ENCODE peak calls at places on chromosome 14, in seven cellular contexts. D is Panc1; A is transverse colon; N is heart left ventricle; B is uterus; G is tibial artery; U is CD8-positive, alpha-beta memory T cell. Y is an unnamed sample.

GRCh38 chr14:89504602-89505320 is 87.7 kb upstream of the FOXN3 start:
- DNase-seq in D (no peak), U (no peak), N (no peak), G (no peak), A (no peak), B (no peak), Y (peak; percentile 36)

GRCh38 chr14:55568618-55569017 is 11.4 kb upstream of the KTN1 start:
- DNase-seq in B (no peak), D (no peak), G (no peak), A (no peak), N (no peak), U (no peak), Y (no peak)

GRCh38 chr14:83023369-83023768 is 1489.7 kb upstream of the SEL1L start:
- DNase-seq in U (no peak), G (no peak), B (no peak), A (no peak), D (no peak), N (no peak), Y (no peak)

GRCh38 chr14:92502541-92503286 is 10.9 kb upstream of the RIN3 start:
- DNase-seq in G (no peak), D (no peak), A (no peak), B (no peak), U (no peak), N (no peak), Y (no peak)

GRCh38 chr14:51616724-51617409 is 34.8 kb upstream of the FRMD6 start:
- DNase-seq in U (no peak), N (no peak), D (peak; percentile 74), A (no peak), G (no peak), B (no peak), Y (peak; percentile 81)

GRCh38 chr14:105929327-105930081 is 403.1 kb downstream of the TMEM121 start:
- DNase-seq in G (peak; percentile 50), N (peak; percentile 24), U (no peak), A (no peak), B (no peak), D (no peak), Y (no peak)

GRCh38 chr14:54867011-54867410 is 35.6 kb downstream of the GCH1 start:
- DNase-seq in U (no peak), N (no peak), A (no peak), D (no peak), G (no peak), B (no peak), Y (peak; percentile 89)

GRCh38 chr14:49187799-49188198 is 398.4 kb downstream of the RPS29 start:
- DNase-seq in A (no peak), U (no peak), G (no peak), B (no peak), N (no peak), D (no peak), Y (no peak)

GRCh38 chr14:91230363-91231035 is 14.0 kb downstream of the GPR68 start:
- DNase-seq in N (no peak), U (no peak), G (no peak), A (no peak), B (no peak), D (no peak), Y (no peak)

GRCh38 chr14:47715330-47715729 is 39.9 kb upstream of the MDGA2 start:
- DNase-seq in A (no peak), U (no peak), B (no peak), N (no peak), G (no peak), D (no peak), Y (no peak)

GRCh38 chr14:92922883-92923743 is at the start of gene CHGA:
- DNase-seq in G (no peak), N (peak; percentile 81), A (peak; percentile 37), B (peak; percentile 31), D (no peak), U (peak; percentile 16), Y (peak; percentile 66)

DNA sequence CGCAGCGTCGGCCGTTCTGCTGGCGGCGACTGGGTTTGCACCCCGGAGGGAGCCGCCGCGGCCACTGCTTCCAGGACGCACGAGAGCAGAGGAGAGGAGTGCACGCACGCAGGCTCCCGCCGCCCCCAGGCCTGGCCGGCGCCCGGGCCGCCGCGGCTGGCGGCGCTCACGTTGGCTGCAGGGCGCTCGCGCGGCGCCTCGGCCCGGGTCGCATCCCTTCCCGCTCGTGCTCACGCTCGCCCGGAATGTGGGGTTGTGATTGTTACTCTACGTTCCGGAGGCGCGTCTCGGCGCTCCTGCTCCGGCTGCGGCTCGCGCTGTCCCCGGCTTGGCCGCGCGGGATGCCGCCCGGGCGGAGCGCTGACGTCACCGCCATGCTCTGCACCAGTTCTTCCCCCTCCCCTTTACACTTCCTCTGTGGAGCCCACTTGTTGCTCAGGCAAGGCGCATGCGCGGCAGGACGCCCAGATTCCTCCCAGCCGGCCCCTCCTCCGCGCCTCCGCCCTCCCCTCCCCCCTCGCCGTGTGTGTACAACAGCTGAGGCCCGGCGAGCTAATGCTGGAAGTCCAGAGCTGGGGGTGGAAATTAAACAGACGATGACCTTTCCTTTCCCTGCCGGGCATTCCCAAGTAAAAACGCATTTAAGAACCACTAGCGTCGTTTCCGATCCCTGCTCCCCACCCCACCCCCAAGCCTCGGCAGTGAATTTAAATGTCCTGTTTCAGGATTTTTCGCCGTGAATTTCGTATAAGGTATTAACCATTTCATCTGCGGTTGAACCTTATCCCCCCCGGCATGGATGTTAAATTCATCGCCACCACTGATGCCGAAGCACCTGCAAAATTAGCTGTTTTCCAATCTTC is at the start of gene IRF2BPL:
- DNase-seq in U (peak; percentile 89), G (peak; percentile 99), N (peak; percentile 100), A (peak; percentile 99), B (peak; percentile 99), D (no peak), Y (peak; percentile 98)
- H3K4me1 ChIP-seq in U (peaks cover 69% of the 10 kb centered on the region), G (peaks cover 59% of the 10 kb centered on the region), N (peaks cover 50% of the 10 kb centered on the region), A (peaks cover 60% of the 10 kb centered on the region), B (peaks cover 14% of the 10 kb centered on the region), D (peaks cover 43% of the 10 kb centered on the region), Y (peaks cover 53% of the 10 kb centered on the region)

DNA sequence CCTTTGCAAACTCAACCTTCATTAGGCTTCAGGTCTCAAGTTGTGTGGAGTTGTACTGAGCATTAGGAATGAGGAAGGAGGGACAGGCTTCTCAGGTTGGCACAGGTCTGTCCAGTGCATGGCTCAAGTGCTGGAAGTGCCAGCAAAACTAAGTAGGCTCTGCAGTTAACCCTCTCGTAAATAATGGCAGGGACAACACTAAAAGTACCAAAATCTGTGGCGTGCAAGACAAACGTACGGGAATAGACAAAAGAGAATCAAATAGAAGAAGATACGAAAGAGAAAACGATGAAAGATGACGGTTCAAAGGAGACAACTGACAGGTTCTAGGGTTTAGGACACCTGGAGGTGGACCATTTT is 612 bp downstream of the TRAPPC6B start:
- DNase-seq in N (no peak), B (no peak), D (no peak), U (no peak), G (no peak), A (no peak), Y (peak; percentile 31)
- H3K4me3 ChIP-seq in N (peak overlapping the region; percentile 85), B (peak overlapping the region; percentile 72), D (peak overlapping the region; percentile 91), U (peak overlapping the region; percentile 88), G (peak overlapping the region; percentile 81), A (peak overlapping the region; percentile 74), Y (peak overlapping the region; percentile 99)

DNA sequence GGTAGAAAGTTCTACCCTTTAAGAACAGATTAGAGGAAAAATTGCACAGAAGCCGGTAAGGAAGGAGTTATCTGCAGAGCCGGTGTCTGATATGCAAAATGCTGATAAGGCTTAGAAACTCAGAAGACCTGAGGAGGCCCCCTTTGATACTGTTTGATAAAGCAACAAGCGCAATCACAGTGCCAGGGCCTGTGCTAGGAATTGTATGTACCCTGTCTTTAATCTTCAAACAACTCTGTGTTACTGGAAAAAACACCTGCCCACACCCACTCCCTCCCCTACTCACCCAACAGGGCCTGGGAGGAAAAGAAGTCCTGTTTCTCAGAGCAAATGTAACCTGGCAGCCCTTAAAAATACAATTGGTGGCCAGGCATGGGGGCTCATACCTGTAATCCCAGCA is 112.7 kb upstream of the FUT8 start:
- DNase-seq in G (no peak), D (no peak), B (no peak), A (no peak), U (no peak), N (no peak), Y (no peak)
- H3K4me1 ChIP-seq in G (no peaks in the 10 kb centered on the region), D (no peaks in the 10 kb centered on the region), B (no peaks in the 10 kb centered on the region), A (peaks cover 34% of the 10 kb centered on the region), U (peaks cover 31% of the 10 kb centered on the region), N (no peaks in the 10 kb centered on the region), Y (no peaks in the 10 kb centered on the region)

GRCh38 chr14:23143911-23144310 is 24.9 kb upstream of the CEBPE start:
- DNase-seq in B (no peak), N (no peak), G (no peak), D (no peak), U (no peak), A (no peak), Y (peak; percentile 68)
- H3K4me3 ChIP-seq in B (no peak overlapping the region), N (no peak overlapping the region), G (no peak overlapping the region), D (no peak overlapping the region), U (no peak overlapping the region), A (no peak overlapping the region), Y (peak overlapping the region; percentile 18)

DNA sequence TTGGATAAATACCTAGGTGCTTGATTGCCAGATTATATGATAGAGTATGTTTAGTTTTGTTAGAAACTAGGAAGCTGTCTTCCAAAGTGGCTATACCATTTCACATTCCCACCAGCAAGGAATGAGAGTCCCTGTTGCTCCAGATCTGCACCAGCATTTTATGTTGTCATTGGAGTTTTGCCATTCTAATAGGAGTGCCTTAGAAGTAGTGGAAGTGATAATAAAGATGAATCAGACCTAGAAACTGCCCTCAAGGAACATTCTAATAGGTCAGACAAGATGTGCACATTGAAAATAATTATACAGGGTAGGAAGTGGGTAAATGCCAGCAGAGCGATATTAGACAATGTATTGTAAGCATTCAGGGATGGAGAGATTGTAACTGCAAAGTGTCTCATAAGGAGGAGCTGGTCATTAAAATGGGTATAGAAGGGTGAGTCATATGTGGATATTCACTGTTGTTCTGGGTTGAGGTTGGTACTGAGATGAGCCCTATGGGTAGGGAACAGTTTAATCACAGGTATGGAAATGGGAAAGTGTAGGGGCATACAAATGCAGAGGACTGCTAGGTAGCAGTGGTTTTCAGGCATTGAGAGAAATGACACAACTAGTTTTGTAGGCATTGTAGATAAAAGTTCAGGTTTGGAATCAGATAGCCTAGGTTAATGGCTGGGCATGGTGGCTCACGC is 71.5 kb downstream of the MNAT1 start:
- DNase-seq in N (no peak), G (no peak), A (no peak), B (no peak), U (no peak), D (no peak), Y (peak; percentile 16)
- H3K4me1 ChIP-seq in N (no peaks in the 10 kb centered on the region), G (no peaks in the 10 kb centered on the region), A (no peaks in the 10 kb centered on the region), B (no peaks in the 10 kb centered on the region), U (no peaks in the 10 kb centered on the region), D (no peaks in the 10 kb centered on the region), Y (no peaks in the 10 kb centered on the region)

DNA sequence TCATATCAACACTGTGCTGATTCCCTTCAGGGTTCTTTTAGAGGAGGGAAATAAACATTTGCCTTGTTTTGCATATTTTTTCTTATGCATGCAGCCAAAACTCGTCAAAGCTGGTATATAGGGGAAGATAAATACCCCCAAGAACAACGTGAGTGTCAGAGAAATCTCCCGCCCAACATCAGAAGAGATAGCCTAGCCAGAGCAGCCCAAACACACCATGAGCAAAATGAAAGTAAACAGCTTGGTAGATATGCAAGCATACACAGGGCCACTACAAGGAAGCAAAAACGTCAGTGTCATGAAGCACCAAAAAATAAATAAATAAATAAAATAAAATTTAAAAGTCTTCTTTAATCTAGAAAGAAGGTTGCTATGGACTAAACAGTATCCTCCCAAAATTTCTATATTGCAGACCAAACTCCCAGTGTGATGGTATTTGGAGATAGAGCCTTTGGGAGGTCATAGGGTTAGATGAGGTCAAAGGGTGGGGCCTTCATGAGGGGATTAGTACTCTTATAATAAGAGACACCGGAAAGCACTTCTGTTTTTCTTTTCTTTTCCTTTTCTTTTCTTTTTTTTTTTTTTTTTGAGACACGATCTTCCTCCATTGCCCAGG is 22.2 kb downstream of the EIF5 start:
- DNase-seq in G (no peak), D (no peak), A (no peak), B (no peak), U (no peak), N (no peak), Y (peak; percentile 52)
- H3K4me3 ChIP-seq in G (no peak overlapping the region), D (no peak overlapping the region), A (no peak overlapping the region), B (no peak overlapping the region), U (no peak overlapping the region), N (no peak overlapping the region), Y (no peak overlapping the region)

Y was measured in adipocyte.